ENCODE peak calls at places on chromosomes 12 and 14, in nine cellular contexts. K, A, N, Q, I, C, Y, U and P are unnamed samples.

GRCh38 chr14:57889245-57889644 is 23.4 kb upstream of the SLC35F4 start:
- DNase-seq in K (no peak), A (no peak), N (peak; percentile 11), Q (no peak), I (no peak), C (peak; percentile 32), Y (peak; percentile 66), U (peak; percentile 88), P (no peak)

GRCh38 chr12:12985817-12986408 is 14.2 kb downstream of the HEBP1 start:
- DNase-seq in K (no peak), A (no peak), N (no peak), Q (no peak), I (no peak), C (no peak), Y (no peak), U (peak; percentile 62), P (no peak)

GRCh38 chr14:29630566-29631160 is 297.0 kb downstream of the PRKD1 start:
- DNase-seq in K (no peak), A (no peak), N (no peak), Q (no peak), I (no peak), C (no peak), Y (no peak), U (no peak), P (no peak)

GRCh38 chr12:117342682-117343081 is 18.7 kb downstream of the NOS1 start:
- DNase-seq in K (no peak), A (no peak), N (no peak), Q (no peak), I (no peak), C (no peak), Y (no peak), U (no peak), P (no peak)

GRCh38 chr12:53726342-53726741 is 910 bp downstream of the CALCOCO1 start:
- DNase-seq in K (no peak), A (no peak), N (no peak), Q (no peak), I (no peak), C (no peak), Y (no peak), U (no peak), P (no peak)

GRCh38 chr12:19186722-19187661 is 57.5 kb downstream of the PLEKHA5 start:
- DNase-seq in K (peak; percentile 6), A (no peak), N (no peak), Q (no peak), I (no peak), C (no peak), Y (no peak), U (no peak), P (no peak)

GRCh38 chr12:21516281-21516680 is 9.8 kb upstream of the SPX start:
- DNase-seq in K (no peak), A (no peak), N (no peak), Q (no peak), I (no peak), C (no peak), Y (no peak), U (no peak), P (no peak)

GRCh38 chr14:49999216-49999761 is 106.4 kb downstream of the ARF6 start:
- DNase-seq in K (peak; percentile 72), A (no peak), N (peak; percentile 87), Q (peak; percentile 77), I (peak; percentile 89), C (peak; percentile 81), Y (peak; percentile 87), U (peak; percentile 94), P (no peak)

GRCh38 chr14:21093018-21093417 is 5.4 kb downstream of the ZNF219 start:
- DNase-seq in K (no peak), A (no peak), N (no peak), Q (no peak), I (no peak), C (no peak), Y (no peak), U (peak; percentile 56), P (no peak)

GRCh38 chr14:53531151-53531550 is 378.0 kb upstream of the DDHD1 start:
- DNase-seq in K (no peak), A (no peak), N (no peak), Q (no peak), I (no peak), C (no peak), Y (no peak), U (no peak), P (no peak)

GRCh38 chr12:117140397-117141096 is 41.3 kb upstream of the TESC start:
- DNase-seq in K (no peak), A (no peak), N (no peak), Q (no peak), I (no peak), C (no peak), Y (peak; percentile 63), U (no peak), P (no peak)

GRCh38 chr12:113221997-113222729 is 899 bp downstream of the TPCN1 start:
- DNase-seq in K (no peak), A (no peak), N (no peak), Q (no peak), I (no peak), C (no peak), Y (no peak), U (peak; percentile 56), P (no peak)

GRCh38 chr12:115947696-115948062 is 329.8 kb downstream of the MED13L start:
- DNase-seq in K (no peak), A (no peak), N (no peak), Q (no peak), I (no peak), C (no peak), Y (no peak), U (no peak), P (no peak)
- TF ChIP-seq CTCF in K (no peak), A (no peak), N (no peak), Q (no peak), I (no peak), C (no peak), Y (no peak), U (no peak), P (no peak)

DNA sequence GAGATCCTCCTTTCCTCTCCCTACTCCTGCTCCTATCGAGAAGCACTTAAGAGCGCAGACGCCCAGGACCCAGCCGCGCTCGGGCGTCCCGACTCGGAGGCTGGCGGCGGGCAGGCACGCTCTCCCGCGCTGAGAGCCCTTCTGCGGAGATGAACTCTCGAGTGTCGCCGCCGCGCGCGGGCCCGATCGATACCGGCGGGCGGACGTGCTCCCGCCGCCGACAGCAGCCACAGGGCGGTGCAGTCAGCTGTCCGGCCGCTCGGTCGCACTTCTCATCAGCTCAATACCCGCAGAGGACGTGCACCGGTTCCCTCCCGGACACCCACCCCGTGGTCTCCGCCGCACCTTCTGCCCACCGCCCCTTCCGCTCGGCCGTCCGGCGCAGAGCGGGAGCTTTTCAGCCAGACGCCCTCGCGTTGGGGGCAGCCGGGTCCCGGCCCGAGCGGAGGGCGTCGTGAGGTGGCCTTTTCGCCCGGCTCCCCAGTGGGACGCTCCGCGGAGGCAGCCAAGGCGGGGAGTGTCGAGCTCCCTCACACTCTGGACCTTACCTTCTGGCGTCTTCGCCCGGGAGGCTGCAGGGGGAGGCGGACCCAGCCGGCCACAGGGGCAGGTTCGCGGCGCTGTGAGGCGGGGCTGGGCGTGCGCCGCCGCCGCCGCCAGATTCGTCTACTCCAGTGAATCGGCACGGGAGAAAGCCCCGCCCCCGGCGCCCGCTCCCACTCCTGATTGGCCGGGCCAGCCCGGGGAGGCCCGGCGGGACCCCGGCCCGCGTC is 421 bp upstream of the INSM2 start:
- DNase-seq in K (peak; percentile 79), A (peak; percentile 86), N (no peak), Q (peak; percentile 40), I (peak; percentile 64), C (peak; percentile 40), Y (peak; percentile 62), U (peak; percentile 89), P (peak; percentile 75)
- TF ChIP-seq CTCF in K (no peak), A (peak; percentile 22), N (no peak), Q (no peak), I (no peak), C (no peak), Y (no peak), U (no peak), P (no peak)

DNA sequence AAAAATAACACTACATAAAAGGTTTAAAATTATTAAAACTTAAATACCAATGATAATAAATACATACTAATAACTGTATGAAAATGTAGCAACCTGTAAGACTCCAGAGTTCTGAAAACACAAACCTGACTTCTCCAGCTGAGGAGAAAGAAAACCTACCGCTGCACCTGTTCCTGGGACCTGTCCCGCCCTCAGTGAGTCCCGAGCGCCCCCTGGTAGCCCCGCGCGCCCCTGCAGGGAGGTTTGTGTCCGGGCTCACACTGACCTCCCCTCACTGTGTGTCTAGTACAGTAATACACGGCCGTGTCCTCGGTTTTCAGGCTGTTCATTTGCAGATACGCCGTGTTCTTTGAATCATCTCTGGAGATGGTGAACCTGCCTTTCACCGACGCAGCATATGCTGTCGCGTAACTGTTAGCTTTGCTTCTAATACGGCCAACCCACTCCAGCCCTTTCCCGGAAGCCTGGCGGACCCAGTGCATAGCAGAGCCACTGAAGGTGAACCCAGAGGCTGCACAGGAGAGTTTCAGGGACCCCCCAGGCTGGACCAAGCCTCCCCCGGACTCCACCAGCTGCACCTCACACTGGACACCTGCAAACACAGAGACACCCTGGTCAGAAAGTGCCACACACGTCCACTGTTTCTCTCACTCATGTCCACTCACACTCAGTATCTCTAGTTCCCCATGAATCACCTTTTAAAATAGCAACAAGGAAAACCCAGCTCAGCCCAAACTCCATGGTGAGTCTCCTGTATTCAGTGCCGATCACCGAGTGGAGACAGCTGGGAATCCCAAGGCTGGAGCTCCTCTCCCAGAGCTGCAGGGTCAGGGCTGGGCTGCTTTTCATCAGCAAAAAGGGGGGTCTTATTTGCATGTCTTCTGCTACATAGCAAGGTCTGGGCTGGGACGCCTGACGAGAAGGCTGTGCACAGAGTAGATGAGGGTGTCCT is 1276.3 kb downstream of the TMEM121 start:
- DNase-seq in K (peak; percentile 19), A (no peak), N (no peak), Q (no peak), I (no peak), C (no peak), Y (no peak), U (no peak), P (no peak)
- TF ChIP-seq CTCF in K (peak; percentile 24), A (no peak), N (no peak), Q (peak; percentile 15), I (no peak), C (no peak), Y (no peak), U (no peak), P (no peak)

DNA sequence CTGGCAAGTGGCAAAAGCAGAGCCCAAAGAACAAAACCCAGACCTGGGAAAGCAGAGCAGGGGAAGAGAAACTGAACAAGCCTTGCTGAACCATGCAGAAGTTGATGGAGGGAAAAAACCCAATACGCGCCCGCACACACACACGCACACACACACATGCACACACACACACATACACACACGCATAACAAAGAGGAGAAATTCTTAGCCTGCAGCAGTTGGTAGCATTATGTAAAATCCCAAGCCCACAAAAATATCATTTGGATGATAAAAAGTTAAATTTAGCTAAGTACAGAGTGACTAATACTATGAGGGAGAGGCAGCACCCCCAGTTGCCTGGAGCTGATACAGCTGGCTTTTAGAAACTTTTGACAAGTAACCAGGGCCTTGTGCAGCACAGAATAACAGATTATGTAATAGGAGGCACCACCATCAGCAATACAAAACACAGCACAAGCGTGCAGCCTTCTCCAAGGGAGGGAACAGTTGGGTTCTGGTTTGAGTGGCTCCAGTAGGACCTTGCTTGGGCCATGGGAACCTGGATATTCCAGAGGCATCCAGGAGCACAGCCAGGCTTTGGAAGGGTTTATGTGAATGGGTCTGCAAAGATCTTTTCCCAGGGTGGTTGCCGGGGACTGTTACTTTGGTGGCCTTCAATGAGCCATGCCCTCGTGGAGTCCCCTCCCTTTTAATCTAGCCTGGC is 35.3 kb downstream of the PITPNM2 start:
- DNase-seq in K (peak; percentile 29), A (no peak), N (peak; percentile 62), Q (peak; percentile 65), I (peak; percentile 93), C (peak; percentile 75), Y (no peak), U (peak; percentile 93), P (no peak)
- TF ChIP-seq CTCF in K (no peak), A (no peak), N (no peak), Q (no peak), I (no peak), C (no peak), Y (no peak), U (no peak), P (no peak)

GRCh38 chr14:99122521-99123125 is 149.4 kb downstream of the BCL11B start:
- DNase-seq in K (no peak), A (no peak), N (no peak), Q (no peak), I (peak; percentile 10), C (no peak), Y (no peak), U (peak; percentile 14), P (peak; percentile 13)
- TF ChIP-seq CTCF in K (no peak), A (no peak), N (no peak), Q (no peak), I (no peak), C (no peak), Y (no peak), U (no peak), P (no peak)